ENCODE peak calls at places on chromosomes 3 and 15, in nine cellular contexts. C is body of pancreas; H is activated T-cell treated with anti-CD3 and anti-CD28 coated beads for 1 hour; P is HT1080; V is neuronal stem cell; L is AG10803; A is ovary; Z is stimulated activated CD4-positive, alpha-beta T cell treated with anti-CD3 and anti-CD28 coated beads, Interleukin-1b, Interleukin-23, amount 100 ng/mL, for 24 hours; U is iPS-NIHi11. X is an unnamed sample.
A peak's percentile ranks its signal among the peaks of the same experiment; 100 is the strongest.

GRCh38 chr3:123076496-123077418 is 9.9 kb downstream of the PDIA5 start:
- DNase-seq in H (no peak), C (peak; percentile 70), V (no peak), P (no peak), L (no peak), A (peak; percentile 73), U (no peak), Z (no peak), X (no peak)

GRCh38 chr3:123642182-123642956 is 57.5 kb upstream of the HACD2 start:
- DNase-seq in H (peak; percentile 30), Z (peak; percentile 19), A (peak; percentile 81), V (peak; percentile 65), L (peak; percentile 91), C (peak; percentile 87), U (peak; percentile 88), P (peak; percentile 99), X (peak; percentile 84)

GRCh38 chr3:146550743-146551510 is 6.5 kb upstream of the PLSCR1 start:
- DNase-seq in H (no peak), P (peak; percentile 92), A (no peak), C (no peak), L (peak; percentile 80), V (no peak), Z (no peak), U (no peak), X (peak; percentile 53)

GRCh38 chr15:66842710-66843441 is 140.8 kb downstream of the SMAD6 start:
- DNase-seq in P (peak; percentile 26), Z (no peak), H (no peak), C (peak; percentile 83), A (peak; percentile 79), V (no peak), U (peak; percentile 62), L (peak; percentile 79), X (peak; percentile 83)

GRCh38 chr3:16084887-16085286 is 89.6 kb upstream of the GALNT15 start:
- DNase-seq in P (peak; percentile 73), C (no peak), H (no peak), Z (no peak), V (no peak), L (peak; percentile 84), U (no peak), A (no peak), X (no peak)

GRCh38 chr3:52302426-52303185 is 13.5 kb upstream of the DNAH1 start:
- DNase-seq in P (no peak), Z (no peak), U (no peak), C (no peak), L (no peak), V (no peak), H (no peak), A (no peak), X (no peak)

GRCh38 chr15:65530318-65531111 is at the start of gene HACD3:
- DNase-seq in L (peak; percentile 67), H (peak; percentile 90), C (peak; percentile 89), Z (peak; percentile 89), P (peak; percentile 66), U (peak; percentile 100), A (peak; percentile 85), V (peak; percentile 89), X (peak; percentile 99)

GRCh38 chr15:42348083-42348482 is 11.2 kb upstream of the CAPN3 start:
- DNase-seq in Z (no peak), C (no peak), H (no peak), L (peak; percentile 69), V (no peak), U (no peak), P (peak; percentile 21), A (no peak), X (peak; percentile 45)

GRCh38 chr3:104896624-104897023 is 470.1 kb upstream of the ALCAM start:
- DNase-seq in V (no peak), L (no peak), C (no peak), U (no peak), H (no peak), P (no peak), A (no peak), Z (no peak), X (no peak)

GRCh38 chr3:88469216-88469615 is 319.5 kb downstream of the C3orf38 start:
- DNase-seq in A (no peak), Z (no peak), P (no peak), H (no peak), L (no peak), V (no peak), U (no peak), C (no peak), X (no peak)

GRCh38 chr3:122097141-122097540 is 42.0 kb downstream of the CD86 start:
- DNase-seq in L (no peak), P (no peak), C (no peak), Z (no peak), H (no peak), V (no peak), U (no peak), A (no peak), X (no peak)

GRCh38 chr3:48896991-48897390 is 1.7 kb downstream of the SLC25A20 start:
- DNase-seq in A (no peak), C (no peak), L (peak; percentile 39), H (no peak), P (no peak), Z (no peak), V (no peak), U (no peak), X (no peak)

GRCh38 chr3:194275721-194276120 is 75.4 kb downstream of the CPN2 start:
- DNase-seq in A (peak; percentile 25), Z (no peak), V (no peak), U (no peak), L (no peak), H (no peak), C (no peak), P (no peak), X (no peak)

GRCh38 chr3:35708394-35708793 is 69.1 kb downstream of the ARPP21 start:
- DNase-seq in P (no peak), Z (no peak), H (no peak), U (no peak), L (no peak), V (no peak), A (no peak), C (no peak), X (no peak)

GRCh38 chr3:47512416-47513124 is 942 bp downstream of the ELP6 start:
- DNase-seq in Z (peak; percentile 9), L (peak; percentile 23), P (peak; percentile 20), A (peak; percentile 32), C (peak; percentile 23), V (no peak), H (no peak), U (no peak), X (peak; percentile 31)

GRCh38 chr3:112649478-112649735 is 8.5 kb upstream of the CCDC80 start:
- DNase-seq in C (no peak), P (no peak), H (no peak), V (no peak), U (no peak), A (no peak), L (peak; percentile 99), Z (no peak), X (peak; percentile 75)

GRCh38 chr3:177488740-177489139 is 291.5 kb upstream of the TBL1XR1 start:
- DNase-seq in L (no peak), C (no peak), U (no peak), Z (no peak), P (no peak), H (no peak), A (no peak), V (no peak), X (no peak)

GRCh38 chr3:46496745-46497555 is 826 bp upstream of the RTP3 start:
- DNase-seq in V (no peak), Z (peak; percentile 11), U (peak; percentile 64), A (no peak), L (no peak), H (peak; percentile 55), P (no peak), C (no peak), X (no peak)

GRCh38 chr15:22979069-22979698 is 984 bp downstream of the CYFIP1 start:
- DNase-seq in U (peak; percentile 69), V (peak; percentile 38), C (peak; percentile 76), Z (no peak), H (no peak), L (peak; percentile 51), A (peak; percentile 39), P (peak; percentile 47), X (peak; percentile 75)

GRCh38 chr15:30940359-30940758 is 36.6 kb downstream of the FAN1 start:
- DNase-seq in L (no peak), P (no peak), Z (no peak), A (no peak), V (no peak), H (no peak), C (peak; percentile 32), U (no peak), X (no peak)

GRCh38 chr15:66014639-66015182 is 145.4 kb downstream of the RAB11A start:
- DNase-seq in C (no peak), V (no peak), H (no peak), P (no peak), Z (no peak), U (no peak), A (no peak), L (no peak), X (no peak)